ENCODE peak calls at places on chromosomes 13 and 19, in five cellular contexts. D is neural progenitor cell, F is pancreas, V is left ventricle myocardium inferior, H is vagina. X is an unnamed sample.

GRCh38 chr13:57633141-57633949 is 1.8 kb downstream of the PCDH17 start:
- DNase-seq in D (peak; percentile 75), F (peak; percentile 78), V (peak; percentile 77), H (no peak), X (peak; percentile 48)

GRCh38 chr13:81223784-81224501 is 883.0 kb upstream of the SPRY2 start:
- DNase-seq in D (no peak), F (no peak), V (no peak), H (no peak), X (no peak)

GRCh38 chr19:18772620-18773587 is 18.2 kb downstream of the COMP start:
- DNase-seq in D (no peak), F (no peak), V (no peak), H (no peak), X (peak; percentile 52)

GRCh38 chr13:51539887-51540286 is 44.4 kb upstream of the WDFY2 start:
- DNase-seq in D (no peak), F (no peak), V (no peak), H (no peak), X (no peak)

GRCh38 chr19:2254052-2254872 is 2.0 kb downstream of the JSRP1 start:
- DNase-seq in D (peak; percentile 84), F (peak; percentile 60), V (no peak), H (no peak), X (no peak)

GRCh38 chr13:48320396-48320790 is 16.8 kb downstream of the RB1 start:
- DNase-seq in D (no peak), F (no peak), V (no peak), H (no peak), X (no peak)

GRCh38 chr13:74243637-74244526 is 109.7 kb upstream of the KLF12 start:
- DNase-seq in D (no peak), F (no peak), V (no peak), H (no peak), X (no peak)

GRCh38 chr19:1863638-1864479 is 480 bp upstream of the KLF16 start:
- DNase-seq in D (peak; percentile 98), F (peak; percentile 97), V (peak; percentile 91), H (no peak), X (peak; percentile 93)

GRCh38 chr13:53054569-53054968 is 26.0 kb downstream of the OLFM4 start:
- DNase-seq in D (no peak), F (no peak), V (no peak), H (no peak), X (peak; percentile 71)

GRCh38 chr13:107223867-107224266 is 655.9 kb upstream of the ARGLU1 start:
- DNase-seq in D (no peak), F (no peak), V (no peak), H (no peak), X (no peak)

GRCh38 chr19:50420808-50421207 is 2.1 kb downstream of the SPIB start:
- DNase-seq in D (no peak), F (no peak), V (no peak), H (no peak), X (no peak)
- H3K4me3 ChIP-seq in D (no peak overlapping the region), F (no peak overlapping the region), V (no peak overlapping the region), H (no peak overlapping the region), X (no peak overlapping the region)

DNA sequence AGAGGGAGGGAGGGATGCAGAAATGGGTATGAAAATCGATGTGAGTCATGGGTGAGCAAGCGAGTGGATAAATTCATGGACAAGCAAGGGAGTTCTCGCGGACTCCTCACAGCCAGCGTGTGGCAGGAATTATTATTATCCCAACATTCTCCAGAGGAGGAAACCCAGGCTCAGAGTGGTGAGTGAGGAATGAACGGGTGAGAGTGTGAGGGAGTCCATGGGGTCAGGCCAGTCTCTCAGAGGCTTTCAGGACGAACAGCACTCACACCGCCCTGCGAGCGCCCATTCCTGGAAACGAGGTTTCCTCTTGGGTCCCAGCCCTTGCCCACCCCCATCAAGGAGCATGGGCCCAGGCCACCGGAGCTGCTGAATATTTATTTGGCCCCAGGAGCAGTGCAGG is 6.3 kb upstream of the DNAAF3 start:
- DNase-seq in D (no peak), F (no peak), V (no peak), H (no peak), X (no peak)
- TF ChIP-seq CTCF in D (no peak), F (no peak), V (no peak), H (no peak), X (no peak)

GRCh38 chr19:6478815-6479214 is 2.8 kb downstream of the DENND1C start:
- DNase-seq in D (no peak), F (no peak), V (no peak), H (no peak), X (no peak)
- H3K4me3 ChIP-seq in D (no peak overlapping the region), F (no peak overlapping the region), V (no peak overlapping the region), H (no peak overlapping the region), X (no peak overlapping the region)

GRCh38 chr19:32567486-32567885 is 13.5 kb upstream of the PDCD5 start:
- DNase-seq in D (no peak), F (no peak), V (no peak), H (no peak), X (no peak)

GRCh38 chr19:32566246-32566830 is 14.7 kb upstream of the PDCD5 start:
- DNase-seq in D (no peak), F (no peak), V (no peak), H (no peak), X (no peak)

GRCh38 chr19:32570081-32570785 is 10.8 kb upstream of the PDCD5 start:
- DNase-seq in D (peak; percentile 81), F (no peak), V (no peak), H (no peak), X (no peak)
- TF ChIP-seq CTCF in D (peak; percentile 87), F (peak; percentile 18), V (peak; percentile 72), H (peak; percentile 54), X (peak; percentile 50)

DNA sequence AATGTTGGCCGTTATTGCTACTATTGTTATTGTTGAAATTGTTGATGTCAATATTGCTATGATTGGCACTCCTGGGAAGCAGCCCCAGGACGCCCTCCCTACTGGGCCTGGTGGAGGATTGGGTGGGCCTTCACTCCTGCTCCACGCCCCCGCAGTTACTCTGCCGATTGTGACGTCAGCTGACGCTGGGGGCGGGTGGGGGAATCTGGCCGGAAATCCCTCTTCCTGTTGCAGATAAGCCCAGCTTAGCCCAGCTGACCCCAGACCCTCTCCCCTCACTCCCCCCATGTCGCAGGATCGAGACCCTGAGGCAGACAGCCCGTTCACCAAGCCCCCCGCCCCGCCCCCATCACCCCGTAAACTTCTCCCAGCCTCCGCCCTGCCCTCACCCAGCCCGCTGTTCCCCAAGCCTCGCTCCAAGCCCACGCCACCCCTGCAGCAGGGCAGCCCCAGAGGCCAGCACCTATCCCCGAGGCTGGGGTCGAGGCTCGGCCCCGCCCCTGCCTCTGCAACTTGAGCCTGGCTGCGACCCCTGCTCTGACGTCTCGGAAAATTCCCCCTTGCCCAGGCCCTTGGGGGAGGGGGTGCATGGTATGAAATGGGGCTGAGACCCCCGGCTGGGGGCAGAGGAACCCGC is at the start of gene ETV2:
- DNase-seq in D (peak; percentile 61), F (no peak), V (no peak), H (no peak), X (no peak)
- H3K4me3 ChIP-seq in D (no peak within 1 kb of the TSS), F (no peak within 1 kb of the TSS), V (no peak within 1 kb of the TSS), H (no peak within 1 kb of the TSS), X (no peak within 1 kb of the TSS)

DNA sequence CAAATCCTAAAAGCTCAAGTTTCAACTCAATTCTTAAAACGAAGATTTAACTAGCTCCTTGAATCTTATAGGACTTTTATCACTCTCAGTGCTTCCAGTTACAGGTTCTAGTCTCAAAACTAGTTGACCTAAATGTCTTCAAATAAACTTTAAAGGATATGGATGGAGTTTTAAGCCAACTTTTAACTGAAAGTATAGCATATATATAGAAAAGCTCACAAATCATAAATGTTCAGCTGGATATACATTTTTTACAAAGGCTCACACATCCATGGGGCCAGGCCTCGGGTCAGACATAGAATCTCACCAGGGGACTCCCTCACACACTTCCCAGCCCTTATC is 47.1 kb upstream of the ARHGEF7 start:
- DNase-seq in D (no peak), F (no peak), V (no peak), H (no peak), X (no peak)
- TF ChIP-seq CTCF in D (no peak), F (no peak), V (peak; percentile 4), H (no peak), X (no peak)

GRCh38 chr13:70408865-70409264 is 300.6 kb upstream of the KLHL1 start:
- DNase-seq in D (no peak), F (no peak), V (no peak), H (no peak), X (no peak)
- H3K4me3 ChIP-seq in D (no peak overlapping the region), F (no peak overlapping the region), V (no peak overlapping the region), H (no peak overlapping the region), X (no peak overlapping the region)

GRCh38 chr13:76856141-76856571 is 30.0 kb downstream of the KCTD12 start:
- DNase-seq in D (no peak), F (no peak), V (no peak), H (no peak), X (no peak)

GRCh38 chr13:76852991-76853390 is 33.2 kb downstream of the KCTD12 start:
- DNase-seq in D (no peak), F (no peak), V (no peak), H (no peak), X (no peak)

GRCh38 chr13:76853481-76853880 is 32.7 kb downstream of the KCTD12 start:
- DNase-seq in D (no peak), F (no peak), V (no peak), H (no peak), X (no peak)

GRCh38 chr13:76854894-76855293 is 31.3 kb downstream of the KCTD12 start:
- DNase-seq in D (no peak), F (no peak), V (no peak), H (no peak), X (no peak)

DNA sequence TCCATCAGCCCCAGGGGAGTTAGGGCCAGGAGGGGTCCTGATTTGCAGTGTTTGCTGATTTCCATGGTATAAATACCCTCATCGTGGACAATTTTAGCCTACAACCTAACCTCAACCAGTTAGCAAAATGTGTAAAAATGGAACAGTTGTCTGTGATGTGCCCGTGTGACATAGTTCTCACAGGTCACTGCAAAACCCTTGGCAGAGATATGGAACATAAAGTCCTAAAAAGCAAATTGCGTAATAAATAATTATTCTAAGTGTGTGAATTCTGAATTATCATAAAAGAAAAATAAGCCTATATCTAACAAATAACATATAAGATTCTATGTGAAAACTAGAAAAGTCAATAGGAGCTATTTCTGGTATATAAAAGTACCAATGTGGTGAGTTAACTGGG is 32.0 kb downstream of the KCTD12 start:
- DNase-seq in D (no peak), F (no peak), V (no peak), H (no peak), X (no peak)
- TF ChIP-seq CTCF in D (no peak), F (no peak), V (no peak), H (no peak), X (no peak)